ENCODE peak calls at places on chromosomes 12 and 14, in eight cellular contexts. One of them, this sample, is unnamed.

GRCh38 chr12:112564160-112564559 is 145.4 kb downstream of the PTPN11 start:
- DNase-seq in fibroblast of pulmonary artery: no peak
- DNase-seq in AG09309: no peak
- DNase-seq in endothelial cell: no peak
- DNase-seq in fibroblast of the aortic adventitia: no peak
- DNase-seq in omental fat pad: no peak
- DNase-seq in HCT116: no peak
- DNase-seq in glutamatergic neuron: no peak
- DNase-seq in this sample: no peak

GRCh38 chr14:71491925-71492324 is 440.3 kb upstream of the RGS6 start:
- DNase-seq in glutamatergic neuron: no peak
- DNase-seq in fibroblast of the aortic adventitia: peak; percentile 79
- DNase-seq in AG09309: no peak
- DNase-seq in fibroblast of pulmonary artery: peak; percentile 61
- DNase-seq in endothelial cell: no peak
- DNase-seq in omental fat pad: no peak
- DNase-seq in HCT116: no peak
- DNase-seq in this sample: no peak

GRCh38 chr14:104389326-104390220 is 190.0 kb upstream of the C14orf180 start:
- DNase-seq in endothelial cell: no peak
- DNase-seq in omental fat pad: no peak
- DNase-seq in AG09309: no peak
- DNase-seq in glutamatergic neuron: no peak
- DNase-seq in fibroblast of the aortic adventitia: no peak
- DNase-seq in HCT116: no peak
- DNase-seq in fibroblast of pulmonary artery: no peak
- DNase-seq in this sample: peak; percentile 55

GRCh38 chr12:6539276-6540134 is 5.2 kb downstream of the GAPDH start:
- DNase-seq in fibroblast of the aortic adventitia: peak; percentile 27
- DNase-seq in glutamatergic neuron: no peak
- DNase-seq in omental fat pad: no peak
- DNase-seq in HCT116: no peak
- DNase-seq in AG09309: no peak
- DNase-seq in endothelial cell: no peak
- DNase-seq in fibroblast of pulmonary artery: no peak
- DNase-seq in this sample: no peak

GRCh38 chr12:92439397-92439779 is 263.4 kb upstream of the PLEKHG7 start:
- DNase-seq in AG09309: peak; percentile 48
- DNase-seq in fibroblast of pulmonary artery: peak; percentile 74
- DNase-seq in endothelial cell: no peak
- DNase-seq in glutamatergic neuron: no peak
- DNase-seq in omental fat pad: no peak
- DNase-seq in fibroblast of the aortic adventitia: peak; percentile 89
- DNase-seq in HCT116: no peak
- DNase-seq in this sample: no peak

GRCh38 chr14:33475623-33476022 is 475.3 kb downstream of the EGLN3 start:
- DNase-seq in HCT116: no peak
- DNase-seq in AG09309: no peak
- DNase-seq in fibroblast of the aortic adventitia: peak; percentile 18
- DNase-seq in glutamatergic neuron: peak; percentile 69
- DNase-seq in endothelial cell: peak; percentile 83
- DNase-seq in fibroblast of pulmonary artery: peak; percentile 79
- DNase-seq in omental fat pad: no peak
- DNase-seq in this sample: no peak

GRCh38 chr14:35402323-35403084 is 2.0 kb downstream of the NFKBIA start:
- DNase-seq in HCT116: no peak
- DNase-seq in fibroblast of pulmonary artery: peak; percentile 29
- DNase-seq in endothelial cell: no peak
- DNase-seq in omental fat pad: no peak
- DNase-seq in fibroblast of the aortic adventitia: peak; percentile 30
- DNase-seq in AG09309: no peak
- DNase-seq in glutamatergic neuron: no peak
- DNase-seq in this sample: no peak

GRCh38 chr14:90536511-90537191 is 139.8 kb downstream of the CALM1 start:
- DNase-seq in fibroblast of pulmonary artery: no peak
- DNase-seq in endothelial cell: no peak
- DNase-seq in fibroblast of the aortic adventitia: no peak
- DNase-seq in glutamatergic neuron: no peak
- DNase-seq in AG09309: no peak
- DNase-seq in omental fat pad: no peak
- DNase-seq in HCT116: no peak
- DNase-seq in this sample: no peak

GRCh38 chr12:53844989-53845836 is 93.4 kb upstream of the HOXC13 start:
- DNase-seq in fibroblast of pulmonary artery: peak; percentile 2
- DNase-seq in fibroblast of the aortic adventitia: peak; percentile 63
- DNase-seq in glutamatergic neuron: no peak
- DNase-seq in HCT116: no peak
- DNase-seq in AG09309: no peak
- DNase-seq in omental fat pad: no peak
- DNase-seq in endothelial cell: no peak
- DNase-seq in this sample: no peak

GRCh38 chr12:12358528-12358927 is 1.6 kb downstream of the BORCS5 start:
- DNase-seq in fibroblast of pulmonary artery: no peak
- DNase-seq in fibroblast of the aortic adventitia: no peak
- DNase-seq in HCT116: no peak
- DNase-seq in omental fat pad: no peak
- DNase-seq in AG09309: no peak
- DNase-seq in endothelial cell: no peak
- DNase-seq in glutamatergic neuron: no peak
- DNase-seq in this sample: no peak

GRCh38 chr12:49244161-49244560 is 20.7 kb upstream of the TUBA1C start:
- DNase-seq in fibroblast of pulmonary artery: peak; percentile 49
- DNase-seq in omental fat pad: no peak
- DNase-seq in fibroblast of the aortic adventitia: peak; percentile 69
- DNase-seq in AG09309: no peak
- DNase-seq in glutamatergic neuron: no peak
- DNase-seq in HCT116: no peak
- DNase-seq in endothelial cell: no peak
- DNase-seq in this sample: no peak

GRCh38 chr12:75944097-75944904 is 87.3 kb downstream of the PHLDA1 start:
- DNase-seq in HCT116: peak; percentile 84
- DNase-seq in AG09309: peak; percentile 76
- DNase-seq in glutamatergic neuron: no peak
- DNase-seq in fibroblast of the aortic adventitia: peak; percentile 90
- DNase-seq in fibroblast of pulmonary artery: peak; percentile 92
- DNase-seq in omental fat pad: no peak
- DNase-seq in endothelial cell: no peak
- DNase-seq in this sample: peak; percentile 58

GRCh38 chr14:50383618-50384225 is 13.0 kb downstream of the CDKL1 start:
- DNase-seq in AG09309: no peak
- DNase-seq in fibroblast of the aortic adventitia: no peak
- DNase-seq in HCT116: no peak
- DNase-seq in omental fat pad: no peak
- DNase-seq in fibroblast of pulmonary artery: peak; percentile 11
- DNase-seq in endothelial cell: no peak
- DNase-seq in glutamatergic neuron: no peak
- DNase-seq in this sample: no peak

GRCh38 chr12:97024393-97024792 is 117.3 kb downstream of the NEDD1 start:
- DNase-seq in fibroblast of the aortic adventitia: no peak
- DNase-seq in AG09309: no peak
- DNase-seq in omental fat pad: no peak
- DNase-seq in HCT116: no peak
- DNase-seq in glutamatergic neuron: no peak
- DNase-seq in endothelial cell: no peak
- DNase-seq in fibroblast of pulmonary artery: no peak
- DNase-seq in this sample: no peak

DNA sequence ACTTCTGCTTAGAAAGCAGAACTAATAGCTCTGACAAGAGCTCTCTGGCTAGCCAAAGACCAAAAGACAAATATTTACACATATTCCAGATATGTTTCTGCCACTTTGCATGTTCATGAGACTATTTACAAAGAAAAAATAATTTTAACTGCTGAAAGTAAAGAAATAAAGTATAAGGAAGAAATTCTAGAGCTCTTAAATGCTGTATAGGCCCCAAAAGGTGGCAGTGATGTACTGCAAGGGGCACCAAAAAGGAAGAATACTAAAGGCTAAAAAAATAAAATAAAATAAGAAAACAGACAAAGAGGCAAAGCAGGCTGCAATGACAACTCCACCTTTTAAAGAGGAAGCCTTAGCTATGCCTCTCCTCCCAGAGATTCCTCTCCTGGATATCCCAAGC is 23.0 kb downstream of the KLRK1 start:
- DNase-seq in HCT116: no peak
- DNase-seq in omental fat pad: no peak
- DNase-seq in fibroblast of the aortic adventitia: peak; percentile 53
- DNase-seq in AG09309: no peak
- DNase-seq in fibroblast of pulmonary artery: peak; percentile 55
- DNase-seq in glutamatergic neuron: no peak
- DNase-seq in endothelial cell: no peak
- DNase-seq in this sample: no peak
- TF ChIP-seq CTCF in HCT116: peak; percentile 38
- TF ChIP-seq CTCF in omental fat pad: no peak
- TF ChIP-seq CTCF in fibroblast of the aortic adventitia: peak; percentile 38
- TF ChIP-seq CTCF in AG09309: peak; percentile 38
- TF ChIP-seq CTCF in fibroblast of pulmonary artery: peak; percentile 17
- TF ChIP-seq CTCF in glutamatergic neuron: no peak
- TF ChIP-seq CTCF in endothelial cell: no peak
- TF ChIP-seq CTCF in this sample: no peak

GRCh38 chr12:109056891-109057290 is 4.5 kb downstream of the USP30 start:
- DNase-seq in HCT116: no peak
- DNase-seq in AG09309: no peak
- DNase-seq in fibroblast of the aortic adventitia: no peak
- DNase-seq in fibroblast of pulmonary artery: no peak
- DNase-seq in endothelial cell: no peak
- DNase-seq in glutamatergic neuron: no peak
- DNase-seq in omental fat pad: no peak
- DNase-seq in this sample: no peak

GRCh38 chr12:109053382-109054123 is 1.2 kb downstream of the USP30 start:
- DNase-seq in omental fat pad: no peak
- DNase-seq in fibroblast of pulmonary artery: no peak
- DNase-seq in endothelial cell: no peak
- DNase-seq in fibroblast of the aortic adventitia: peak; percentile 3
- DNase-seq in glutamatergic neuron: no peak
- DNase-seq in HCT116: no peak
- DNase-seq in AG09309: no peak
- DNase-seq in this sample: peak; percentile 71

GRCh38 chr12:109052097-109052414 is 320 bp upstream of the USP30 start:
- DNase-seq in endothelial cell: no peak
- DNase-seq in glutamatergic neuron: no peak
- DNase-seq in omental fat pad: no peak
- DNase-seq in fibroblast of the aortic adventitia: no peak
- DNase-seq in HCT116: no peak
- DNase-seq in fibroblast of pulmonary artery: no peak
- DNase-seq in AG09309: no peak
- DNase-seq in this sample: no peak

GRCh38 chr12:109052415-109053323 is at the start of gene USP30:
- DNase-seq in glutamatergic neuron: peak; percentile 88
- DNase-seq in AG09309: peak; percentile 61
- DNase-seq in fibroblast of pulmonary artery: peak; percentile 91
- DNase-seq in endothelial cell: peak; percentile 87
- DNase-seq in HCT116: peak; percentile 76
- DNase-seq in omental fat pad: peak; percentile 40
- DNase-seq in fibroblast of the aortic adventitia: peak; percentile 91
- DNase-seq in this sample: peak; percentile 93

DNA sequence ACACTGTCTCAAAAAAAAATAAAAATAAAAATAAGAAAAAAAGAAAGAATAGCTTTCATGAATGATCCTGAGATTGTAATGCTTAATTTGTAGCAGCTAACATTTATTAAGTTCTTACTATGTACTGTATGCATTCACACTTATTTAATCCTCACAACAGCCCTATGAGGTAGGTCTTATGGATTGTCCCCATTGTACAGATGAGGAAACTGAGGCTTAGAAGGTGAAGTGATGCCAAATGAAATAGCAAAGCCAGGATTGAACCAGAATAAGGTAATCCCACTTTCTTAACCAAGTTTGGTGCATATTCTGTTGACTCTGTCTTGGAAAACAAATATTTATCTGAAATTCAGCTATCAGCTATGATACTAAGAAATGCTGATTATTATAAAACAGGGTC is 2.1 kb downstream of the USP30 start:
- DNase-seq in endothelial cell: no peak
- DNase-seq in fibroblast of the aortic adventitia: no peak
- DNase-seq in fibroblast of pulmonary artery: no peak
- DNase-seq in glutamatergic neuron: no peak
- DNase-seq in omental fat pad: no peak
- DNase-seq in HCT116: no peak
- DNase-seq in AG09309: no peak
- DNase-seq in this sample: no peak
- TF ChIP-seq CTCF in endothelial cell: no peak
- TF ChIP-seq CTCF in fibroblast of the aortic adventitia: no peak
- TF ChIP-seq CTCF in fibroblast of pulmonary artery: no peak
- TF ChIP-seq CTCF in glutamatergic neuron: no peak
- TF ChIP-seq CTCF in omental fat pad: no peak
- TF ChIP-seq CTCF in HCT116: no peak
- TF ChIP-seq CTCF in AG09309: no peak
- TF ChIP-seq CTCF in this sample: no peak

DNA sequence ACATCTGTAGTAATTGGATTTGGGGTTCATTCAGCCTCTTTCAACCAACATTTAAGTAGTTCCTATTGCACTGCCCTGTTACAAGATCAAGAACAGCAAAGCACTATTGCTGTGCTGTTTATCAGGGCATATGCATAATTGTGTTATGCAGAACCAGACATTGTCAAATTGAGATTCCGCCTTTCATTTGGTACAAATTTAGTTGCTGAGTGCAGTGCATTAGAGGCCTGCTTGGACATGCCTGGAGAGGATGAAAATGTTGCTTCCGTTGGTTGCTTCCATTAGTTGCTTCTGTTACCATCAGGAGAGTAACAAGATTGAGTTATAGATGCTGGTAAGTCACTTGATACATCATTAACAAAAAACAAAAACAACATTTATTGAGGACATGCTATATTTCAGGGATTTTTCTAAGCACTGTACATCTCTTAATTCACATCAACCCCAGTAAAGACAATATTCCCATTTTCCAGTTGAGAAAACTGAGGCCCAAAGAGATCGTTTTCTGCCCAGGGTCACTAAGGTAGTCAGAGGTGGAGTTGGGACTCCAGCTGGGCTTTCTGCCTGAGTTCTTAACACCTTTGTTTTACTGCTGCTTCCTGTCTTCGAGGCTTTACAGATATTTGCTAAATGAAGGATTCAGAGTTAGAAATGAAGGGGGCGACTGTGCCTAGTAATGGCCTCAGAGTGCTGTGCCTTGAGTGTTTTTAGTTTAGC is 79.3 kb downstream of the PPP2R5C start:
- DNase-seq in AG09309: no peak
- DNase-seq in fibroblast of the aortic adventitia: no peak
- DNase-seq in omental fat pad: no peak
- DNase-seq in HCT116: no peak
- DNase-seq in endothelial cell: no peak
- DNase-seq in fibroblast of pulmonary artery: no peak
- DNase-seq in glutamatergic neuron: no peak
- DNase-seq in this sample: no peak
- TF ChIP-seq CTCF in AG09309: no peak
- TF ChIP-seq CTCF in fibroblast of the aortic adventitia: no peak
- TF ChIP-seq CTCF in omental fat pad: no peak
- TF ChIP-seq CTCF in HCT116: no peak
- TF ChIP-seq CTCF in endothelial cell: no peak
- TF ChIP-seq CTCF in fibroblast of pulmonary artery: no peak
- TF ChIP-seq CTCF in glutamatergic neuron: no peak
- TF ChIP-seq CTCF in this sample: no peak

DNA sequence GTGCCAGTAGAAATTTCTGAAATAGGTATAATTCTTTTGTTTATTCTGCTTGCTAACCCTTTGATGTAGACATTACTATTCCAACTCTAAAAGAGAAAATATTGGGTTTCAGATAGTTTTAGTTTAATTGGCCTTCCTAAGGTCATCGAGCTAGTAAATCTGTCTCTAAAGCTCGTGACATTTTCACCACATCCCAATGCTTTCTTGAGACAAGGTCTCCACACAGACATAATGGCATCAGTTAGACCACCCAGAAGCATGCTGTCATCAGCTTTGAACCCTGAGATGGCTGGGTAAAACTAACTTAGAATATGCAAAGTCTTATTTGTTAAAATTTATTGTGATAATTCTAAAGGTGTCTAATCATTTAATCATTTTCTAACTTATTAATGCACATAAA is 52.0 kb downstream of the PIK3C2G start:
- DNase-seq in endothelial cell: no peak
- DNase-seq in glutamatergic neuron: no peak
- DNase-seq in fibroblast of pulmonary artery: no peak
- DNase-seq in fibroblast of the aortic adventitia: no peak
- DNase-seq in HCT116: no peak
- DNase-seq in AG09309: no peak
- DNase-seq in omental fat pad: no peak
- DNase-seq in this sample: no peak
- TF ChIP-seq CTCF in endothelial cell: no peak
- TF ChIP-seq CTCF in glutamatergic neuron: no peak
- TF ChIP-seq CTCF in fibroblast of pulmonary artery: no peak
- TF ChIP-seq CTCF in fibroblast of the aortic adventitia: no peak
- TF ChIP-seq CTCF in HCT116: no peak
- TF ChIP-seq CTCF in AG09309: no peak
- TF ChIP-seq CTCF in omental fat pad: no peak
- TF ChIP-seq CTCF in this sample: no peak